ENCODE peak calls at places on chromosomes 2 and 18, in ten cellular contexts. Y is cardiac muscle cell, D is GM23338, G is uterus, V is ovary, A is heart left ventricle, C is coronary artery, J is IMR-90, I is psoas muscle, W is lower lobe of right lung. Q is an unnamed sample.

GRCh38 chr2:86790828-86791561 is at the start of gene CD8A:
- DNase-seq in I (no peak), A (no peak), V (no peak), Y (peak; percentile 47), D (peak; percentile 56), G (no peak), C (no peak), J (peak; percentile 11), W (no peak), Q (no peak)

GRCh38 chr2:159572459-159572858 is 43.9 kb downstream of the BAZ2B start:
- DNase-seq in Y (no peak), V (no peak), A (no peak), C (no peak), J (no peak), D (no peak), W (no peak), I (no peak), G (no peak), Q (no peak)

GRCh38 chr2:8754056-8754790 is 72.4 kb downstream of the ID2 start:
- DNase-seq in G (no peak), V (no peak), J (peak; percentile 17), D (no peak), A (no peak), W (no peak), I (no peak), C (no peak), Y (peak; percentile 41), Q (no peak)

GRCh38 chr2:182522428-182522896 is 95.6 kb upstream of the PDE1A start:
- DNase-seq in J (no peak), G (no peak), I (no peak), C (no peak), D (no peak), V (no peak), W (no peak), Y (peak; percentile 34), A (no peak), Q (peak; percentile 38)

GRCh38 chr18:59655661-59656060 is 41.6 kb downstream of the CCBE1 start:
- DNase-seq in A (no peak), D (no peak), I (no peak), W (no peak), J (no peak), Y (no peak), V (no peak), G (no peak), C (no peak), Q (no peak)

GRCh38 chr2:8533923-8534322 is 147.9 kb upstream of the ID2 start:
- DNase-seq in C (no peak), Y (no peak), A (no peak), G (no peak), J (no peak), W (no peak), V (no peak), I (no peak), D (no peak), Q (no peak)

GRCh38 chr2:937530-937929 is 13.1 kb upstream of the SNTG2 start:
- DNase-seq in A (no peak), J (no peak), I (no peak), D (no peak), Y (peak; percentile 71), V (no peak), W (no peak), C (no peak), G (no peak), Q (no peak)

GRCh38 chr2:74527741-74528140 is 1.7 kb upstream of the DQX1 start:
- DNase-seq in I (no peak), G (no peak), J (no peak), V (no peak), C (no peak), D (no peak), W (no peak), A (no peak), Y (no peak), Q (no peak)

GRCh38 chr2:46320141-46320567 is 22.9 kb downstream of the EPAS1 start:
- DNase-seq in D (no peak), W (no peak), Y (no peak), G (no peak), C (no peak), V (no peak), J (no peak), I (no peak), A (no peak), Q (no peak)

GRCh38 chr18:35334183-35334582 is 10.0 kb downstream of the ZNF24 start:
- DNase-seq in G (no peak), V (no peak), Y (no peak), I (no peak), W (no peak), J (no peak), D (no peak), C (no peak), A (no peak), Q (no peak)

DNA sequence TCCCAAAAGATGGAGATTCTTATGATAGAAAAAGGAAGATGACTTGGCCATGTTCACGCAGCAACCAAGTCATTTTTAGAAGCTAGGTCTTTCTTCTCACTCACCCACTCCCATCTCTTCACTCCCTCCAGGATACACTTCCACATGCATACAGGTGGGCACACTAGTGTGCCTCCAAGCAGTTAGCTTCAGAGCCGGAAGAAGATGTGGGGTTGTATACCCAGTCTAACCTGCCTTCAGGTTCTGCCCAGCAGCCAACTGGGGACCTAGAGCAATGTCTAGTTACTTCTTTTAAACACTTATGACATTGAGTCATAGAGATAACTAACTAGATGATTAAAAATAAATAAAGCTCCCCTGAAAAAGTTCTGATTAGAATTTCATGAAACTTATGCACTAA is 21.8 kb upstream of the TANK start:
- DNase-seq in J (no peak), W (no peak), A (no peak), C (no peak), G (no peak), D (no peak), Y (no peak), I (no peak), V (no peak), Q (no peak)
- TF ChIP-seq CTCF in J (no peak), W (no peak), A (no peak), C (no peak), G (no peak), D (no peak), Y (no peak), I (no peak), V (no peak), Q (no peak)

GRCh38 chr2:23380562-23381065 is 4.4 kb upstream of the KLHL29 start:
- DNase-seq in W (no peak), V (no peak), G (no peak), J (peak; percentile 17), A (no peak), Y (peak; percentile 44), C (no peak), D (no peak), I (no peak), Q (no peak)

GRCh38 chr2:23379220-23379695 is 5.7 kb upstream of the KLHL29 start:
- DNase-seq in J (no peak), Y (no peak), V (no peak), G (no peak), W (no peak), C (no peak), D (no peak), A (no peak), I (no peak), Q (no peak)

GRCh38 chr2:23383087-23383486 is 1.9 kb upstream of the KLHL29 start:
- DNase-seq in A (no peak), W (no peak), G (no peak), J (no peak), C (no peak), V (no peak), D (no peak), Y (no peak), I (no peak), Q (no peak)

GRCh38 chr2:23381084-23381483 is 3.9 kb upstream of the KLHL29 start:
- DNase-seq in C (no peak), D (no peak), G (no peak), A (peak; percentile 33), W (peak; percentile 86), Y (peak; percentile 74), V (no peak), J (peak; percentile 77), I (peak; percentile 61), Q (no peak)

DNA sequence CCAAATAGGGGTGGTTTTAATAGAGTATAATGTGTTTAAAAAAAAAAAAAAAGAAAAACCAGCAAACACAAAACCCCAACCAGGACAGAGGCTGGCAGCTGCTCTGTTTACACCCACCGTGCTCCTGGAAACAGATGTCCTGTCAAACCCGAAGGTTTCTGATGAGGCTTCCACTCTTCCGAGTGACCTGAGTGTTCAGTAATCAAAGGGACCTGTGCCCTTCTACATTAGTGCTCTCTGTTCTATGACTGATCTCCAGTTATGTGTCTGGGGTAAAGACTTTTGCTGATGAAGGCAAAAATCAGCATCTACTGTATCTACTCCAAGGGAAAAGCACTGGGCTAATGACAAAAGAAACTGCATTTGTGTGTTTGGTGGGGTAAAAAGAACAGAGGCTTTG is 3.5 kb upstream of the KLHL29 start:
- DNase-seq in W (no peak), I (no peak), C (no peak), V (no peak), G (no peak), D (no peak), Y (no peak), J (no peak), A (no peak), Q (no peak)
- H3K27ac ChIP-seq in W (peak overlapping the region; percentile 65), I (peak overlapping the region; percentile 19), C (no peak overlapping the region), V (no peak overlapping the region), G (no peak overlapping the region), D (no peak overlapping the region), Y (no peak overlapping the region), J (no peak overlapping the region), A (no peak overlapping the region), Q (no peak overlapping the region)

GRCh38 chr2:45010706-45011036 is 1.4 kb upstream of the SIX2 start:
- DNase-seq in Y (peak; percentile 17), V (no peak), A (no peak), D (no peak), C (no peak), I (no peak), G (no peak), W (no peak), J (no peak), Q (no peak)
- H3K4me3 ChIP-seq in Y (peak overlapping the region; percentile 26), V (peak overlapping the region; percentile 38), A (no peak overlapping the region), D (peak overlapping the region; percentile 82), C (peak overlapping the region; percentile 84), I (peak overlapping the region; percentile 87), G (peak overlapping the region; percentile 21), W (peak overlapping the region; percentile 54), J (no peak overlapping the region), Q (peak overlapping the region; percentile 44)

GRCh38 chr2:200668473-200668872 is 82.7 kb downstream of the AOX1 start:
- DNase-seq in V (no peak), J (no peak), Y (no peak), I (no peak), D (no peak), W (no peak), C (no peak), G (no peak), A (no peak), Q (no peak)

GRCh38 chr2:200667397-200667796 is 81.6 kb downstream of the AOX1 start:
- DNase-seq in G (no peak), J (no peak), D (no peak), C (no peak), I (no peak), V (no peak), W (no peak), A (no peak), Y (no peak), Q (no peak)

GRCh38 chr2:200673191-200673590 is 87.4 kb downstream of the AOX1 start:
- DNase-seq in W (no peak), Y (no peak), J (no peak), D (no peak), A (no peak), C (no peak), V (no peak), G (no peak), I (no peak), Q (no peak)

GRCh38 chr2:200665626-200666453 is 80.0 kb downstream of the AOX1 start:
- DNase-seq in J (no peak), W (no peak), I (no peak), C (no peak), D (no peak), V (no peak), Y (no peak), G (no peak), A (no peak), Q (no peak)

GRCh38 chr2:200670313-200670712 is 84.5 kb downstream of the AOX1 start:
- DNase-seq in D (peak; percentile 24), J (no peak), W (no peak), Y (no peak), I (no peak), A (no peak), G (no peak), C (no peak), V (no peak), Q (no peak)
- TF ChIP-seq CTCF in D (peak; percentile 48), J (no peak), W (no peak), Y (no peak), I (no peak), A (no peak), G (no peak), C (no peak), V (no peak), Q (no peak)

Q was measured in WERI-Rb-1.